ENCODE peak calls at places on chromosomes 12 and 14, in five cellular contexts. One of them, this sample, is unnamed.

GRCh38 chr12:19129121-19129485 is 430 bp upstream of the PLEKHA5 start:
- DNase-seq in fibroblast of pulmonary artery: peak
- DNase-seq in nephron progenitor cell: no peak
- DNase-seq in OCI-LY7: no peak
- DNase-seq in astrocyte of the cerebellum: no peak
- DNase-seq in this sample: peak

GRCh38 chr12:32983332-32983731 is 86.8 kb upstream of the PKP2 start:
- DNase-seq in astrocyte of the cerebellum: no peak
- DNase-seq in nephron progenitor cell: no peak
- DNase-seq in fibroblast of pulmonary artery: no peak
- DNase-seq in OCI-LY7: no peak
- DNase-seq in this sample: no peak

GRCh38 chr14:68964300-68965093 is 14.6 kb downstream of the ACTN1 start:
- DNase-seq in OCI-LY7: no peak
- DNase-seq in astrocyte of the cerebellum: no peak
- DNase-seq in fibroblast of pulmonary artery: no peak
- DNase-seq in nephron progenitor cell: no peak
- DNase-seq in this sample: no peak

GRCh38 chr12:106139422-106140141 is 828 bp upstream of the NUAK1 start:
- DNase-seq in OCI-LY7: no peak
- DNase-seq in nephron progenitor cell: peak
- DNase-seq in astrocyte of the cerebellum: no peak
- DNase-seq in fibroblast of pulmonary artery: peak
- DNase-seq in this sample: peak

GRCh38 chr12:57164966-57165365 is 17.5 kb upstream of the LRP1-AS start:
- DNase-seq in fibroblast of pulmonary artery: peak
- DNase-seq in astrocyte of the cerebellum: no peak
- DNase-seq in OCI-LY7: no peak
- DNase-seq in nephron progenitor cell: no peak
- DNase-seq in this sample: no peak

GRCh38 chr14:65234752-65235361 is 132.5 kb upstream of the MAX start:
- DNase-seq in astrocyte of the cerebellum: no peak
- DNase-seq in fibroblast of pulmonary artery: no peak
- DNase-seq in OCI-LY7: no peak
- DNase-seq in nephron progenitor cell: no peak
- DNase-seq in this sample: no peak

GRCh38 chr12:102294568-102294967 is 96.9 kb upstream of the PMCH start:
- DNase-seq in OCI-LY7: no peak
- DNase-seq in nephron progenitor cell: no peak
- DNase-seq in astrocyte of the cerebellum: no peak
- DNase-seq in fibroblast of pulmonary artery: no peak
- DNase-seq in this sample: no peak

GRCh38 chr14:50675597-50675996 is 7.5 kb upstream of the SAV1 start:
- DNase-seq in OCI-LY7: no peak
- DNase-seq in nephron progenitor cell: no peak
- DNase-seq in fibroblast of pulmonary artery: no peak
- DNase-seq in astrocyte of the cerebellum: no peak
- DNase-seq in this sample: no peak

GRCh38 chr12:76083246-76083735 is 1.2 kb downstream of the NAP1L1 start:
- DNase-seq in fibroblast of pulmonary artery: no peak
- DNase-seq in nephron progenitor cell: no peak
- DNase-seq in astrocyte of the cerebellum: no peak
- DNase-seq in OCI-LY7: no peak
- DNase-seq in this sample: no peak

GRCh38 chr12:4353785-4354208 is 25.7 kb downstream of the FGF23 start:
- DNase-seq in astrocyte of the cerebellum: peak
- DNase-seq in nephron progenitor cell: peak
- DNase-seq in OCI-LY7: peak
- DNase-seq in fibroblast of pulmonary artery: peak
- DNase-seq in this sample: peak

GRCh38 chr14:58829594-58829993 is 191.8 kb downstream of the DACT1 start:
- DNase-seq in fibroblast of pulmonary artery: no peak
- DNase-seq in nephron progenitor cell: no peak
- DNase-seq in astrocyte of the cerebellum: no peak
- DNase-seq in OCI-LY7: no peak
- DNase-seq in this sample: peak

GRCh38 chr12:109109756-109110350 is 6.5 kb upstream of the ACACB start:
- DNase-seq in OCI-LY7: no peak
- DNase-seq in fibroblast of pulmonary artery: no peak
- DNase-seq in astrocyte of the cerebellum: no peak
- DNase-seq in nephron progenitor cell: no peak
- DNase-seq in this sample: no peak

GRCh38 chr14:59374048-59374447 is 91.1 kb downstream of the GPR135 start:
- DNase-seq in astrocyte of the cerebellum: no peak
- DNase-seq in nephron progenitor cell: no peak
- DNase-seq in OCI-LY7: no peak
- DNase-seq in fibroblast of pulmonary artery: no peak
- DNase-seq in this sample: no peak

GRCh38 chr12:6840428-6841138 is at the start of gene GNB3:
- DNase-seq in OCI-LY7: peak
- DNase-seq in nephron progenitor cell: no peak
- DNase-seq in astrocyte of the cerebellum: no peak
- DNase-seq in fibroblast of pulmonary artery: no peak
- DNase-seq in this sample: no peak

GRCh38 chr12:5246196-5246595 is 185.7 kb upstream of the NTF3 start:
- DNase-seq in fibroblast of pulmonary artery: no peak
- DNase-seq in OCI-LY7: no peak
- DNase-seq in nephron progenitor cell: no peak
- DNase-seq in astrocyte of the cerebellum: no peak
- DNase-seq in this sample: no peak

GRCh38 chr12:30820406-30820946 is 65.7 kb upstream of the CAPRIN2 start:
- DNase-seq in nephron progenitor cell: no peak
- DNase-seq in OCI-LY7: no peak
- DNase-seq in fibroblast of pulmonary artery: no peak
- DNase-seq in astrocyte of the cerebellum: no peak
- DNase-seq in this sample: no peak

GRCh38 chr14:71534506-71534905 is 397.7 kb upstream of the RGS6 start:
- DNase-seq in fibroblast of pulmonary artery: no peak
- DNase-seq in astrocyte of the cerebellum: no peak
- DNase-seq in OCI-LY7: no peak
- DNase-seq in nephron progenitor cell: no peak
- DNase-seq in this sample: no peak

GRCh38 chr12:34339922-34340321 is 317.6 kb downstream of the ALG10 start:
- DNase-seq in astrocyte of the cerebellum: no peak
- DNase-seq in OCI-LY7: no peak
- DNase-seq in fibroblast of pulmonary artery: no peak
- DNase-seq in nephron progenitor cell: no peak
- DNase-seq in this sample: no peak

GRCh38 chr14:95495538-95496025 is 20.9 kb downstream of the SYNE3 start:
- DNase-seq in fibroblast of pulmonary artery: no peak
- DNase-seq in nephron progenitor cell: no peak
- DNase-seq in astrocyte of the cerebellum: no peak
- DNase-seq in OCI-LY7: peak
- DNase-seq in this sample: no peak

GRCh38 chr12:5925646-5926045 is 19.4 kb downstream of the ANO2 start:
- DNase-seq in astrocyte of the cerebellum: no peak
- DNase-seq in nephron progenitor cell: no peak
- DNase-seq in OCI-LY7: no peak
- DNase-seq in fibroblast of pulmonary artery: no peak
- DNase-seq in this sample: no peak

GRCh38 chr12:4116251-4117111 is 157.1 kb upstream of the CCND2 start:
- DNase-seq in fibroblast of pulmonary artery: peak
- DNase-seq in nephron progenitor cell: no peak
- DNase-seq in OCI-LY7: peak
- DNase-seq in astrocyte of the cerebellum: peak
- DNase-seq in this sample: peak

GRCh38 chr12:47394070-47394469 is 311.8 kb downstream of the RPAP3 start:
- DNase-seq in nephron progenitor cell: no peak
- DNase-seq in fibroblast of pulmonary artery: peak
- DNase-seq in OCI-LY7: no peak
- DNase-seq in astrocyte of the cerebellum: no peak
- DNase-seq in this sample: no peak

GRCh38 chr12:47396902-47397663 is 308.7 kb downstream of the RPAP3 start:
- DNase-seq in fibroblast of pulmonary artery: no peak
- DNase-seq in astrocyte of the cerebellum: no peak
- DNase-seq in OCI-LY7: no peak
- DNase-seq in nephron progenitor cell: no peak
- DNase-seq in this sample: no peak

GRCh38 chr12:47400251-47400650 is 305.6 kb downstream of the RPAP3 start:
- DNase-seq in fibroblast of pulmonary artery: no peak
- DNase-seq in nephron progenitor cell: no peak
- DNase-seq in OCI-LY7: no peak
- DNase-seq in astrocyte of the cerebellum: no peak
- DNase-seq in this sample: no peak

GRCh38 chr12:47393403-47393790 is 312.4 kb downstream of the RPAP3 start:
- DNase-seq in astrocyte of the cerebellum: no peak
- DNase-seq in OCI-LY7: no peak
- DNase-seq in fibroblast of pulmonary artery: peak
- DNase-seq in nephron progenitor cell: no peak
- DNase-seq in this sample: no peak

GRCh38 chr12:47397664-47398281 is 308.1 kb downstream of the RPAP3 start:
- DNase-seq in fibroblast of pulmonary artery: peak
- DNase-seq in OCI-LY7: peak
- DNase-seq in astrocyte of the cerebellum: peak
- DNase-seq in nephron progenitor cell: no peak
- DNase-seq in this sample: peak
- TF ChIP-seq CTCF in fibroblast of pulmonary artery: peak
- TF ChIP-seq CTCF in OCI-LY7: peak
- TF ChIP-seq CTCF in astrocyte of the cerebellum: peak
- TF ChIP-seq CTCF in nephron progenitor cell: no peak
- TF ChIP-seq CTCF in this sample: peak

GRCh38 chr14:94343238-94343637 is 20.1 kb upstream of the SERPINA6 start:
- DNase-seq in astrocyte of the cerebellum: no peak
- DNase-seq in OCI-LY7: no peak
- DNase-seq in nephron progenitor cell: no peak
- DNase-seq in fibroblast of pulmonary artery: no peak
- DNase-seq in this sample: no peak
- TF ChIP-seq CTCF in astrocyte of the cerebellum: no peak
- TF ChIP-seq CTCF in OCI-LY7: no peak
- TF ChIP-seq CTCF in nephron progenitor cell: no peak
- TF ChIP-seq CTCF in fibroblast of pulmonary artery: no peak
- TF ChIP-seq CTCF in this sample: no peak

DNA sequence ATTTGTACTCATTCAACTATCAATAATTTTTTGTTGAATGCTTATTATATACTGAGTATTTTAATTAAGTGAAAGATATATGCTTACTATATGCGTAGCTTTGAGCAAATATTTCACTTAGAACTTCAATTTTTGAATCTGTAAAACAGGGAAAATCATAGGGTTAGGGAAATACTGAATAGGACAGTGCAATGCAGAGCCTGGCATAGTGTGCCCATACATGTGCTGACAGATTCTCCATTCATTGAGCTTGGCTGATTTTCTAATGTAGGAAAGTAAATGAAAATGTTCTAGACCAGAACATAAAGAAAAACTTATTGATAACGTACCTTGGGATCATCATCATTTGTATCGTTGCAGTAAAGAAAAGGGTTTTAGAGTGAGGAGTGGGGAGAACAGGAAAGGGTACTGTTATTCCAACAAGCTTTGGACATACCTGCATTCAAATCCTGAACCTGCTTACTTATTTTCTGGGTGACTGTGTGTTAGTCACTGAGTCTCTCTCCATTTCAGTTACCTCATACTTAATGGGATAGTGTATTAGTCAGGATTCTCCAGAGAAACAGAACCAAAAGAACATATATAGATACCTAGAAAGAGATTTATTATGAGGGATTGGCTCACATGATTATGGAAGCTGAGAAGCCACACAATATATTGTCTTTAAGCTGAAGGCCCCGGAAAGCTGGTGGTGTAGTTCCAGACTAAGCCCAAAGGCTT is 436.4 kb downstream of the ADAMTS20 start:
- DNase-seq in fibroblast of pulmonary artery: no peak
- DNase-seq in nephron progenitor cell: no peak
- DNase-seq in astrocyte of the cerebellum: no peak
- DNase-seq in OCI-LY7: no peak
- DNase-seq in this sample: no peak
- TF ChIP-seq CTCF in fibroblast of pulmonary artery: no peak
- TF ChIP-seq CTCF in nephron progenitor cell: no peak
- TF ChIP-seq CTCF in astrocyte of the cerebellum: no peak
- TF ChIP-seq CTCF in OCI-LY7: no peak
- TF ChIP-seq CTCF in this sample: no peak

DNA sequence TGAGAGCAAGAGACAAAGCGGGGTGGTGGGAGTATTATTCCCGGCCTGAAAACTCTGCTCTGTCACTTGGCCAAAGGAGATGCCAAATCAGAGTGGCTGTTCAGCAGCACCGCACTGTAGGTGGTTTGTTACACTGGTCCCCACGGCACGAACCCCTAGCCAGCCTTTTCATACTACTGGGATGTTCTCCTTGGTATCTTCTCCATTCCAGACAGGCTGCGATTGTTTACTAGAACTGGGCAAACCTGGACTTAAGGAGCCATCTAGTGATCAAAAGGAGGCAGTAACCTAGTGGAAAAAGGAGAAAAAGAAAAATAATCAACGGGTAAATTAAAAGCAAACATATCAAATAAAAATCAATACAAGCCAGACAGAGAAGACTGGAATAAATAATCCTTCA is 58.9 kb upstream of the TMTC2 start:
- DNase-seq in nephron progenitor cell: no peak
- DNase-seq in OCI-LY7: no peak
- DNase-seq in astrocyte of the cerebellum: peak
- DNase-seq in fibroblast of pulmonary artery: peak
- DNase-seq in this sample: peak
- TF ChIP-seq CTCF in nephron progenitor cell: no peak
- TF ChIP-seq CTCF in OCI-LY7: peak
- TF ChIP-seq CTCF in astrocyte of the cerebellum: peak
- TF ChIP-seq CTCF in fibroblast of pulmonary artery: peak
- TF ChIP-seq CTCF in this sample: peak

GRCh38 chr12:115897718-115898117 is 379.8 kb downstream of the MED13L start:
- DNase-seq in astrocyte of the cerebellum: no peak
- DNase-seq in nephron progenitor cell: no peak
- DNase-seq in OCI-LY7: no peak
- DNase-seq in fibroblast of pulmonary artery: no peak
- DNase-seq in this sample: no peak

GRCh38 chr12:115895247-115895646 is 382.2 kb downstream of the MED13L start:
- DNase-seq in fibroblast of pulmonary artery: no peak
- DNase-seq in nephron progenitor cell: no peak
- DNase-seq in astrocyte of the cerebellum: no peak
- DNase-seq in OCI-LY7: no peak
- DNase-seq in this sample: peak

DNA sequence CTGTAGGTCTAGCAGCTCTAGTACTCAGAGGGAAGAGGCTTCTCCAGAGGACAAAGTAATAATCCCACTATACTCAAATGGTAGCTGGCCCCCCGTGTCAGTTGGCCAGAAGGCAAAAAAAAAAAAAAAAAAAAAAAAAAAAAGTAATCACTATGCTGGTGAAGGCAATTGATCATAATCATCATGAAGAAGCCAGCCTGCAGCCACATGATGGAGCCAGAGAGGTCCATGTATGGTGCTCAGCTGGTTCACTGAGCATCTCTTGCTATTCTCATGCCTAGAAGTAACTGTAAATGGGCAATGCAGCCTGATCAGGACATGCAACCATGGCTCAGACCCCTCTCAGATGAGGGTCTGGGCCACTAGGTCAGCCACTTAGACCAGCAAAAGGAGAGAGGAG is 378.8 kb downstream of the MED13L start:
- DNase-seq in nephron progenitor cell: no peak
- DNase-seq in OCI-LY7: no peak
- DNase-seq in fibroblast of pulmonary artery: no peak
- DNase-seq in astrocyte of the cerebellum: no peak
- DNase-seq in this sample: no peak
- TF ChIP-seq CTCF in nephron progenitor cell: no peak
- TF ChIP-seq CTCF in OCI-LY7: peak
- TF ChIP-seq CTCF in fibroblast of pulmonary artery: no peak
- TF ChIP-seq CTCF in astrocyte of the cerebellum: peak
- TF ChIP-seq CTCF in this sample: no peak

This sample was measured in MCF 10A.